ENCODE peak calls at places on chromosomes 13 and 19, in five cellular contexts. X is SK-N-SH, B is GM12878, J is HCT116, E is HepG2. G is an unnamed sample.

GRCh38 chr19:42363614-42364346 is 26.3 kb downstream of the CNFN start:
- DNase-seq in X (no peak), B (peak; percentile 30), J (no peak), E (no peak), G (no peak)

GRCh38 chr13:112744306-112745021 is 54.6 kb downstream of the ATP11A start:
- DNase-seq in X (no peak), B (no peak), J (no peak), E (no peak), G (no peak)

GRCh38 chr13:20394506-20394905 is 131.2 kb downstream of the CRYL1 start:
- DNase-seq in X (no peak), B (no peak), J (no peak), E (no peak), G (no peak)

GRCh38 chr13:34698953-34699352 is 243.1 kb upstream of the NBEA start:
- DNase-seq in X (no peak), B (no peak), J (no peak), E (no peak), G (no peak)

GRCh38 chr19:41407271-41407670 is 9.7 kb downstream of the BCKDHA start:
- DNase-seq in X (no peak), B (no peak), J (no peak), E (no peak), G (no peak)

GRCh38 chr13:75165543-75166230 is 316.3 kb downstream of the TBC1D4 start:
- DNase-seq in X (no peak), B (no peak), J (no peak), E (no peak), G (no peak)

GRCh38 chr19:1833540-1833939 is 14.7 kb downstream of the REXO1 start:
- DNase-seq in X (no peak), B (no peak), J (no peak), E (no peak), G (no peak)

GRCh38 chr13:48333976-48334375 is 30.4 kb downstream of the RB1 start:
- DNase-seq in X (no peak), B (no peak), J (no peak), E (no peak), G (no peak)

GRCh38 chr19:4528843-4529242 is 6.2 kb downstream of the PLIN5 start:
- DNase-seq in X (no peak), B (no peak), J (no peak), E (no peak), G (no peak)

GRCh38 chr19:21483589-21484170 is 21.7 kb upstream of the ZNF429 start:
- DNase-seq in X (peak; percentile 85), B (no peak), J (no peak), E (no peak), G (peak; percentile 33)

GRCh38 chr19:45008554-45008953 is 7.3 kb downstream of the RELB start:
- DNase-seq in X (no peak), B (no peak), J (no peak), E (no peak), G (peak; percentile 16)

GRCh38 chr19:782195-783043 is 14.8 kb upstream of the PTBP1 start:
- DNase-seq in X (no peak), B (no peak), J (no peak), E (peak; percentile 89), G (no peak)

GRCh38 chr19:5152767-5153532 is 184.0 kb downstream of the KDM4B start:
- DNase-seq in X (peak; percentile 30), B (no peak), J (no peak), E (no peak), G (no peak)

GRCh38 chr13:48268019-48268418 is 35.0 kb downstream of the ITM2B start:
- DNase-seq in X (no peak), B (no peak), J (no peak), E (no peak), G (no peak)

GRCh38 chr19:34596115-34596514 is 80.8 kb downstream of the SCGB2B2 start:
- DNase-seq in X (no peak), B (no peak), J (no peak), E (no peak), G (no peak)

GRCh38 chr19:57934820-57935665 is at the start of gene ZNF418:
- DNase-seq in X (no peak), B (peak; percentile 55), J (no peak), E (no peak), G (peak; percentile 12)

GRCh38 chr19:43774103-43774939 is 6.5 kb downstream of the KCNN4 start:
- DNase-seq in X (peak; percentile 87), B (no peak), J (no peak), E (peak; percentile 63), G (peak; percentile 96)

GRCh38 chr13:24276310-24276709 is 33.1 kb upstream of the C1QTNF9 start:
- DNase-seq in X (no peak), B (peak; percentile 42), J (no peak), E (no peak), G (no peak)
- H3K4me1 ChIP-seq in X (peaks cover 6% of the 10 kb centered on the region), B (peaks cover 52% of the 10 kb centered on the region), J (no peaks in the 10 kb centered on the region), E (peaks cover 16% of the 10 kb centered on the region), G (no peaks in the 10 kb centered on the region)

GRCh38 chr19:46916971-46917370 is 56.2 kb downstream of the ARHGAP35 start:
- DNase-seq in X (no peak), B (peak; percentile 24), J (no peak), E (no peak), G (no peak)

GRCh38 chr19:46911456-46911855 is 50.7 kb downstream of the ARHGAP35 start:
- DNase-seq in X (no peak), B (no peak), J (no peak), E (no peak), G (no peak)

GRCh38 chr19:46913852-46914430 is 53.1 kb downstream of the ARHGAP35 start:
- DNase-seq in X (no peak), B (peak; percentile 16), J (no peak), E (no peak), G (no peak)

GRCh38 chr19:46915386-46915785 is 54.6 kb downstream of the ARHGAP35 start:
- DNase-seq in X (no peak), B (no peak), J (no peak), E (peak; percentile 53), G (no peak)

DNA sequence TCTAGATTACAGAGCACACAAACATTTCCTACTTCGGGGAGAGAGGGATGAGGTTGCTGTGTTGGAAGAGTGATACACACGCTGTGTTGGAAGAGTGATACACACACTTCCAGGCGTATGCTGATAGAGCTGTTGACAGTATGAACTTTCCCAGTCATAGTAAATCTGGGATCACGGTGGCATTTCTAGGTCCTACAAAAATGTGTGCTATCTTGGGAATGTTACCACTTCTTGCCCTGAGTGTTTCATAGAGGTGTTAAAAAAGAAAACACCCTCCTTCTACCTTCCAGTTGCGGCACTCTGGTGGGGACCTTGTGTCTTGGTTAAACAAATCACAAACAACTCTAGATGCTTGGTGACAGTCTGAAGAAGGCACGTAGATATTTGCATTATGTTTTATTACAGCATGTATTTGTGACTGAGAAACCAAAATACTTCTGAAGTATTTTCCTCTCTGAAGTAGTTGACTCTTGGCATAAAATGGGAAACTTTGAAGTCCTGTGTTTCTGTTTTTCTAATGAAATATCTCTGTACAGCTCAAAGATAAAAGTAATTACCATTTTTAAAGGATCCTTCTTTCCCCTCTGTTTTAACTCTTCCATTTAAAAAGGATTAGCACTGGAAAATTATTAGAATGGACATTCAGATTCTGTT is 52.5 kb downstream of the ARHGAP35 start:
- DNase-seq in X (no peak), B (no peak), J (no peak), E (no peak), G (no peak)
- TF ChIP-seq ZBTB33 in X (no peak), B (no peak), J (no peak), E (no peak), G (no peak)

GRCh38 chr13:49435992-49436391 is 7.9 kb downstream of the CAB39L start:
- DNase-seq in X (no peak), B (no peak), J (no peak), E (no peak), G (no peak)

GRCh38 chr13:49439609-49440008 is 4.3 kb downstream of the CAB39L start:
- DNase-seq in X (no peak), B (no peak), J (no peak), E (no peak), G (no peak)

GRCh38 chr13:49441312-49441711 is 2.6 kb downstream of the CAB39L start:
- DNase-seq in X (no peak), B (no peak), J (no peak), E (no peak), G (no peak)

GRCh38 chr13:49437705-49438104 is 6.2 kb downstream of the CAB39L start:
- DNase-seq in X (no peak), B (no peak), J (no peak), E (no peak), G (no peak)

GRCh38 chr13:49436890-49437289 is 7.0 kb downstream of the CAB39L start:
- DNase-seq in X (no peak), B (no peak), J (no peak), E (no peak), G (no peak)
- H3K4me1 ChIP-seq in X (peaks cover 7% of the 10 kb centered on the region), B (peaks cover under 1% of the 10 kb centered on the region), J (no peaks in the 10 kb centered on the region), E (no peaks in the 10 kb centered on the region), G (no peaks in the 10 kb centered on the region)

GRCh38 chr13:42405665-42406390 is 133.9 kb downstream of the AKAP11 start:
- DNase-seq in X (no peak), B (peak; percentile 97), J (no peak), E (no peak), G (no peak)
- TF ChIP-seq ZBTB33 in X (no peak), B (no peak), J (no peak), E (no peak), G (no peak)

GRCh38 chr19:16433986-16434385 is 37.8 kb downstream of the EPS15L1 start:
- DNase-seq in X (no peak), B (no peak), J (no peak), E (no peak), G (no peak)

GRCh38 chr19:16435238-16435911 is 36.4 kb downstream of the EPS15L1 start:
- DNase-seq in X (no peak), B (no peak), J (no peak), E (no peak), G (peak; percentile 20)

GRCh38 chr19:16441661-16442071 is 30.1 kb downstream of the EPS15L1 start:
- DNase-seq in X (peak; percentile 75), B (no peak), J (no peak), E (no peak), G (peak; percentile 54)

GRCh38 chr19:16436780-16437179 is 35.0 kb downstream of the EPS15L1 start:
- DNase-seq in X (no peak), B (no peak), J (no peak), E (no peak), G (no peak)

GRCh38 chr19:16435999-16436650 is 35.6 kb downstream of the EPS15L1 start:
- DNase-seq in X (no peak), B (no peak), J (no peak), E (no peak), G (peak; percentile 33)
- H3K4me1 ChIP-seq in X (peaks cover 6% of the 10 kb centered on the region), B (peaks cover 21% of the 10 kb centered on the region), J (no peaks in the 10 kb centered on the region), E (no peaks in the 10 kb centered on the region), G (peaks cover 5% of the 10 kb centered on the region)